ENCODE peak calls at places on chromosomes 16 and 17, in seven cellular contexts. One of them, this sample, is unnamed.

GRCh38 chr16:19745286-19746018 is 27.4 kb downstream of the IQCK start:
- DNase-seq in activated CD8-positive, alpha-beta memory T cell treated with anti-CD3 and anti-CD28 coated beads for 1 hour: no peak
- DNase-seq in naive thymus-derived CD8-positive, alpha-beta T cell: no peak
- DNase-seq in pancreas: no peak
- DNase-seq in thoracic aorta: no peak
- DNase-seq in nephron progenitor cell: no peak
- DNase-seq in RCC 7860: no peak
- DNase-seq in this sample: no peak

GRCh38 chr17:29929544-29930398 is at the start of gene SSH2:
- DNase-seq in activated CD8-positive, alpha-beta memory T cell treated with anti-CD3 and anti-CD28 coated beads for 1 hour: peak
- DNase-seq in RCC 7860: peak
- DNase-seq in pancreas: peak
- DNase-seq in nephron progenitor cell: peak
- DNase-seq in thoracic aorta: peak
- DNase-seq in naive thymus-derived CD8-positive, alpha-beta T cell: peak
- DNase-seq in this sample: peak

GRCh38 chr17:69269174-69269998 is 40.8 kb upstream of the ABCA10 start:
- DNase-seq in RCC 7860: no peak
- DNase-seq in activated CD8-positive, alpha-beta memory T cell treated with anti-CD3 and anti-CD28 coated beads for 1 hour: no peak
- DNase-seq in nephron progenitor cell: no peak
- DNase-seq in pancreas: no peak
- DNase-seq in naive thymus-derived CD8-positive, alpha-beta T cell: no peak
- DNase-seq in thoracic aorta: no peak
- DNase-seq in this sample: no peak

GRCh38 chr17:2996938-2997670 is 66.3 kb downstream of the OR1D5 start:
- DNase-seq in activated CD8-positive, alpha-beta memory T cell treated with anti-CD3 and anti-CD28 coated beads for 1 hour: no peak
- DNase-seq in naive thymus-derived CD8-positive, alpha-beta T cell: no peak
- DNase-seq in nephron progenitor cell: no peak
- DNase-seq in thoracic aorta: no peak
- DNase-seq in RCC 7860: no peak
- DNase-seq in pancreas: no peak
- DNase-seq in this sample: no peak

GRCh38 chr16:68823401-68823800 is 19.9 kb upstream of the TANGO6 start:
- DNase-seq in nephron progenitor cell: no peak
- DNase-seq in activated CD8-positive, alpha-beta memory T cell treated with anti-CD3 and anti-CD28 coated beads for 1 hour: no peak
- DNase-seq in pancreas: no peak
- DNase-seq in naive thymus-derived CD8-positive, alpha-beta T cell: no peak
- DNase-seq in thoracic aorta: no peak
- DNase-seq in RCC 7860: peak
- DNase-seq in this sample: no peak

GRCh38 chr17:41812176-41813038 is at the start of gene FKBP10:
- DNase-seq in pancreas: no peak
- DNase-seq in activated CD8-positive, alpha-beta memory T cell treated with anti-CD3 and anti-CD28 coated beads for 1 hour: no peak
- DNase-seq in thoracic aorta: peak
- DNase-seq in naive thymus-derived CD8-positive, alpha-beta T cell: peak
- DNase-seq in RCC 7860: peak
- DNase-seq in nephron progenitor cell: peak
- DNase-seq in this sample: no peak

GRCh38 chr17:82452162-82452561 is 1.6 kb upstream of the CYBC1 start:
- DNase-seq in RCC 7860: no peak
- DNase-seq in activated CD8-positive, alpha-beta memory T cell treated with anti-CD3 and anti-CD28 coated beads for 1 hour: no peak
- DNase-seq in nephron progenitor cell: no peak
- DNase-seq in thoracic aorta: no peak
- DNase-seq in pancreas: no peak
- DNase-seq in naive thymus-derived CD8-positive, alpha-beta T cell: no peak
- DNase-seq in this sample: no peak

GRCh38 chr16:75377971-75378386 is 55.3 kb downstream of the CFDP1 start:
- DNase-seq in RCC 7860: peak
- DNase-seq in thoracic aorta: no peak
- DNase-seq in naive thymus-derived CD8-positive, alpha-beta T cell: no peak
- DNase-seq in nephron progenitor cell: peak
- DNase-seq in activated CD8-positive, alpha-beta memory T cell treated with anti-CD3 and anti-CD28 coated beads for 1 hour: no peak
- DNase-seq in pancreas: no peak
- DNase-seq in this sample: no peak

GRCh38 chr17:28712037-28712704 is 483 bp upstream of the PROCA1 start:
- DNase-seq in nephron progenitor cell: peak
- DNase-seq in pancreas: peak
- DNase-seq in activated CD8-positive, alpha-beta memory T cell treated with anti-CD3 and anti-CD28 coated beads for 1 hour: no peak
- DNase-seq in thoracic aorta: no peak
- DNase-seq in RCC 7860: no peak
- DNase-seq in naive thymus-derived CD8-positive, alpha-beta T cell: peak
- DNase-seq in this sample: peak

GRCh38 chr17:70258465-70258864 is 89.1 kb downstream of the KCNJ2 start:
- DNase-seq in thoracic aorta: no peak
- DNase-seq in pancreas: no peak
- DNase-seq in RCC 7860: no peak
- DNase-seq in nephron progenitor cell: no peak
- DNase-seq in activated CD8-positive, alpha-beta memory T cell treated with anti-CD3 and anti-CD28 coated beads for 1 hour: no peak
- DNase-seq in naive thymus-derived CD8-positive, alpha-beta T cell: no peak
- DNase-seq in this sample: no peak

GRCh38 chr17:70320642-70321345 is 151.5 kb downstream of the KCNJ2 start:
- DNase-seq in RCC 7860: no peak
- DNase-seq in naive thymus-derived CD8-positive, alpha-beta T cell: no peak
- DNase-seq in activated CD8-positive, alpha-beta memory T cell treated with anti-CD3 and anti-CD28 coated beads for 1 hour: no peak
- DNase-seq in thoracic aorta: no peak
- DNase-seq in nephron progenitor cell: no peak
- DNase-seq in pancreas: no peak
- DNase-seq in this sample: no peak

GRCh38 chr17:3639981-3640596 is 3.5 kb downstream of the CTNS start:
- DNase-seq in naive thymus-derived CD8-positive, alpha-beta T cell: no peak
- DNase-seq in nephron progenitor cell: no peak
- DNase-seq in RCC 7860: no peak
- DNase-seq in pancreas: no peak
- DNase-seq in thoracic aorta: no peak
- DNase-seq in activated CD8-positive, alpha-beta memory T cell treated with anti-CD3 and anti-CD28 coated beads for 1 hour: no peak
- DNase-seq in this sample: no peak